ENCODE peak calls at places on chromosomes 11 and 22, in five cellular contexts. O, M, E, H and X are unnamed samples. For H3K4me1, the result is how much of the 10 kb centered on the place peaks cover.

GRCh38 chr11:110903378-110903777 is 191.1 kb upstream of the ARHGAP20 start:
- DNase-seq in E (no peak), H (no peak), M (no peak), O (no peak), X (no peak)

GRCh38 chr22:49737101-49737551 is 90.5 kb downstream of the BRD1 start:
- DNase-seq in O (no peak), H (no peak), E (peak), M (no peak), X (no peak)

GRCh38 chr22:20239063-20239950 is 28.8 kb downstream of the RTN4R start:
- DNase-seq in M (no peak), H (no peak), E (no peak), O (peak), X (no peak)

GRCh38 chr11:33557201-33557600 is 143.4 kb downstream of the C11orf91 start:
- DNase-seq in H (no peak), M (peak), O (peak), E (no peak), X (no peak)

GRCh38 chr11:117083011-117083940 is 15.0 kb downstream of the SIK3 start:
- DNase-seq in E (no peak), O (no peak), H (no peak), M (no peak), X (no peak)

GRCh38 chr22:29074276-29074625 is 1.4 kb downstream of the KREMEN1 start:
- DNase-seq in E (no peak), H (no peak), O (no peak), M (no peak), X (peak)

GRCh38 chr11:34359548-34359891 is 1.7 kb upstream of the ABTB2 start:
- DNase-seq in H (no peak), E (no peak), O (no peak), M (no peak), X (no peak)

GRCh38 chr11:80241766-80242165 is 800.9 kb upstream of the TENM4 start:
- DNase-seq in H (no peak), E (no peak), M (no peak), O (peak), X (no peak)

GRCh38 chr22:30881361-30882180 is 87.0 kb downstream of the MORC2 start:
- DNase-seq in O (no peak), M (no peak), H (no peak), E (peak), X (peak)

GRCh38 chr22:39545310-39546063 is 12.9 kb upstream of the RPS19BP1 start:
- DNase-seq in E (no peak), H (no peak), M (no peak), O (no peak), X (no peak)

GRCh38 chr11:33463059-33463458 is 205.9 kb downstream of the HIPK3 start:
- DNase-seq in H (no peak), M (no peak), O (peak), E (no peak), X (no peak)

GRCh38 chr11:33761471-33761870 is 12.8 kb downstream of the FBXO3 start:
- DNase-seq in H (no peak), M (no peak), E (no peak), O (no peak), X (no peak)

DNA sequence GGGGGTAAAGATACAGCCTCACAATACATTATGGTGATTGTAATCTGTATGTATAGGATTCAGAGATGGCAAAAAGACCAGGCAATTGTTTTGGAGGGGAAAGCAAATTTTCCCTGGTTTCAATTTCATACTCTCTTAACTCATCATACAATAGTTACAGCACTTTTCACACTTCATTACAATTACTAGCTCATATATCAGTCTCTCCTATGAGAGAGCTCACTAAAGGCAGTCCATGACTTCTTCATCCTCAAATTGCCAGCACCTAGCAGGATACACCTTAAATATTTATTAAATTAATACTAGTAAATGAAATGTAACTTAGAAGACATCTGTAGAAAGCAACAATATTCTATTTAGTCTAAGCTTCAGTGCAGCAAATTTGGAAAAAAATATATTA is 28.0 kb downstream of the PICALM start:
- DNase-seq in O (no peak), E (no peak), M (no peak), H (no peak), X (no peak)
- H3K27ac ChIP-seq in O (no peak), E (no peak), M (peak), H (no peak), X (no peak)

GRCh38 chr11:106399624-106400023 is 322.2 kb downstream of the AASDHPPT start:
- DNase-seq in M (no peak), O (peak), E (no peak), H (no peak), X (no peak)

GRCh38 chr11:106400949-106401545 is 323.6 kb downstream of the AASDHPPT start:
- DNase-seq in O (peak), H (no peak), M (no peak), E (no peak), X (no peak)

GRCh38 chr11:106397787-106398355 is 320.4 kb downstream of the AASDHPPT start:
- DNase-seq in H (no peak), M (no peak), E (no peak), O (no peak), X (no peak)

GRCh38 chr11:106398396-106399074 is 321.1 kb downstream of the AASDHPPT start:
- DNase-seq in E (no peak), O (peak), M (no peak), H (no peak), X (no peak)

DNA sequence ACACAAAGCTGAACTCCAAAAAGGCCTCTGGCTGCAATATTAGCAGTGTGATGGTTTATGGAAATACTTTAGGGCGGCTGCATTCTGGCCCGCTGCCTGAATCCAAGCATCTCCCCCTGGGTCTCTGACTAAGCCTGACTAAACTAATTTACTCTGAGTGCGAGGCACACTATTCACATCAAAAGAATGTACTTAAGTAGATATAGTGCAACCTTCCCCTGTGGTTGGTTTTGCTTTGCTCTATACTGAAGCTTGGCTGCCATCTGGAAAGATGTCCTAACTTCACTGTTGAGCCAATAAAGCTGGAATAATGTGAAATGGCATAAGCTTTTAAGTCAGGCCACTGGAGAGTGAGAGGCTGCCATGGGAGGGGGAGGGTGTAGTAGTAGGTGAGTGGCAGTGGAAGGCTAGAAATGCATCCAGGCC is 321.6 kb downstream of the AASDHPPT start:
- DNase-seq in H (peak), M (no peak), O (peak), E (no peak), X (no peak)
- H3K4me3 ChIP-seq in H (no peak), M (no peak), O (no peak), E (no peak), X (no peak)

DNA sequence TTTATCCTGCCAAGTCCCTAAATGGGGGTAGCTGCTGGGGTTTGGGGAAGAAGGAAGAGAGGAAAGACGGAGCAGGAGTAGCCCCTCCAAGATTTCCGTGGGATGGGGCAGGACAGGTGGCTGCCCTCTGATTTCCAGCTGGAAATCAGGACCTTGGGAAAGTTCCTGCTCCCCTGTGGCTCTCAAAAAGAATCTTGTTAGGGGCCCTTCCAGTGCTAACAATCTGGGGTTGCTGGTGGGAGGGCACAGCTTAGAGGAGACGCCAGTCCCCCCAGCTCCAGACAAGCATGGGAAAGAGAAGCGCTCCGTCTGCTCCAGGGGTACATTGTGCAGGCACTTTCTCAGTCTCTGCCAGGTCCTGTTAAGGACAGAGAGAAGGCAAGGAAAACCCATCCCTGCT is 3.0 kb upstream of the CLCF1 start:
- DNase-seq in O (no peak), H (no peak), M (no peak), E (no peak), X (no peak)
- H3K4me1 ChIP-seq in O (under half), H (under half), M (under half), E (under half), X (under half)

DNA sequence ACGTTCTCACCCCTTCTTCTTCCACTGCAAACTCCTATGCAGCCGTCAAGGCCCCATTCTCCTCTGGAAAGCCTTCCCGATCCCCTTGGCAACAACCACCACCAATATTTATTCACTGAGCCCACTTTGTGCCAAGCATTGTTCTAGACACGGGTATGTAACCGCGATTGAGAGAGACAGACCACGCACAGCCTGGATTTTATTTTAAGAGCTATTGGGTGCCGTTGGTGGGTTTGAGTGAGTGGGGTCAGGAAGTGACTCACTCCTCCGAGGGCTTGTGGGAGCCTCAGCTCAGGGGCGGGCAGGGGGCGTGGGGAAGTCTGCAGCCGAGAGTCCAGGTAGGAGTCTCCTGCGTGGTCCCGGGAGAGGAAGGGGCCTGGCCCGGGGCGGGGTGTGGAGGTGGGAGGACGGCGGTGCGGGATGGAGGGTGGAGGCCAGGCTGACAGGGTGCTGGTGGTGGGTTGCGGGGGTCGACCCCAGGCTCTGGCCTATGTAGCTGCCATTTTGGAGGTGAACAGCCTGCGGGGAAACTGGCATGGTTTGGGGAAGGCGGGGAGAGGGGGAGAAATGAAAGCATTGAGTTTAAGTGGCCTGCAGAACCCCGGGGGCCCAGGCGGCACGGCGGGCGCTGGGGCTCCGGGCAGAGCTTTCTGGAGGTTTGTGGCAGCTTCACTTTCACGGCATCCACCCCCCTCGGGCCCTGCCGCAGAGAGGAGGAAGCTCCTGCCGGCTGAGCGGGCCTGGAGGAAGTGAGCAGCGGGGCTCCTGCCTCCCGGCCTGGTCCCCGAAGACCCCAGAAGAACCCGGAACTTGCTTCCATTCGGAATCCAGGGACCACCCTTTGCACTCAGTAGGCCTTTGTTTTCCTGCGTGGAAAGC is 547 bp downstream of the PARVG start:
- DNase-seq in O (no peak), M (no peak), H (no peak), E (peak), X (peak)
- H3K27ac ChIP-seq in O (no peak), M (no peak), H (no peak), E (peak), X (peak)

DNA sequence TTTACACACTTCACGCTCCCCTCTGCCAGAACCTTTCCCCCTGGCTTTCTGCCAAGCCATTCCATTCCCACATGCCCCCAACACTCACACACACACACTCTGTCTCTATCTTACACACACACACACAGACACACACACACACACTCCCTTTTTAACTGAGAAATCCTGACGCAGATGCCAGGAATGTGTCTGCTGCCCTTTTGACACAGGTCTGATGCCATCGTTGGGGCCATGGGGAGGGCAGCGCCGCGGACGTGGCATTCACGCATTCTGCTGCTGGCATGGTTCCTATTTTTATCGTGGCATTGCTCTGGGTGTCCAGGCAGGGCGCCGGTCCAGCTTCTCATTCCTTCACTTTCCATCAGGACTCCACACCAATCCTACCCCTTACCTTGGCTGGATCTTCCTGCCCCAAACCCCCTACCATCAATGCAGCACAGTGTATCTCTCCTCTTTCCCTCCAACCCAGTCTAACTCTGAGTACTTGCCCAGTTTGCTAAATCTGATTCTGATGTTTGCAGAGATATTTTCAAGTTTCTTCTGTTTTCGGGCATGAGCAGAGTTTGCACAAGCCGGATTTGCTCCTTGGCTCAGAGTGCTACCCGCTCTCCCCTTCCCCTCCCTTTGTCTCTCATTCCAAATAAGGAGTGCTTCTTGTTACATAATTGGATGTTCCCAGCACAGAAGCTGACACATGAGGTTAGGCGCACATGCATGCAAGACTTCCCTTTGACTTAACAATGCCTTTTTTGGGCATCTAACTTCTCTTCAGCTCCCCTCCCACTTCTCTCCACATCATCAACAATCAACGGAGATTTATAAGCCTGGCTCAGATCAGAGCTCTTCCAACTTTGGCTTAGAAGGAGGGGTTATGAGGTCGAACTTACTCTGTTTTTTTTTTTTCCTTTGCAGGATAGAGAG is 18.8 kb downstream of the SNX19 start:
- DNase-seq in O (peak), E (peak), H (peak), M (peak), X (no peak)
- H3K4me3 ChIP-seq in O (peak), E (no peak), H (peak), M (peak), X (no peak)

GRCh38 chr11:65785329-65786007 is 1.4 kb upstream of the OVOL1 start:
- DNase-seq in H (no peak), M (no peak), E (no peak), O (no peak), X (no peak)
- H3K4me1 ChIP-seq in H (under half), M (under half), E (under half), O (under half), X (under half)

GRCh38 chr11:1761110-1761856 is 2.4 kb downstream of the CTSD start:
- DNase-seq in H (no peak), M (no peak), E (peak), O (no peak), X (no peak)

GRCh38 chr11:1759151-1759850 is 4.4 kb downstream of the CTSD start:
- DNase-seq in O (no peak), M (no peak), E (peak), H (no peak), X (no peak)

GRCh38 chr11:1759851-1760220 is 3.9 kb downstream of the CTSD start:
- DNase-seq in M (no peak), H (no peak), E (peak), O (no peak), X (peak)

GRCh38 chr11:1761857-1762536 is 1.7 kb downstream of the CTSD start:
- DNase-seq in H (no peak), E (peak), O (no peak), M (no peak), X (no peak)

DNA sequence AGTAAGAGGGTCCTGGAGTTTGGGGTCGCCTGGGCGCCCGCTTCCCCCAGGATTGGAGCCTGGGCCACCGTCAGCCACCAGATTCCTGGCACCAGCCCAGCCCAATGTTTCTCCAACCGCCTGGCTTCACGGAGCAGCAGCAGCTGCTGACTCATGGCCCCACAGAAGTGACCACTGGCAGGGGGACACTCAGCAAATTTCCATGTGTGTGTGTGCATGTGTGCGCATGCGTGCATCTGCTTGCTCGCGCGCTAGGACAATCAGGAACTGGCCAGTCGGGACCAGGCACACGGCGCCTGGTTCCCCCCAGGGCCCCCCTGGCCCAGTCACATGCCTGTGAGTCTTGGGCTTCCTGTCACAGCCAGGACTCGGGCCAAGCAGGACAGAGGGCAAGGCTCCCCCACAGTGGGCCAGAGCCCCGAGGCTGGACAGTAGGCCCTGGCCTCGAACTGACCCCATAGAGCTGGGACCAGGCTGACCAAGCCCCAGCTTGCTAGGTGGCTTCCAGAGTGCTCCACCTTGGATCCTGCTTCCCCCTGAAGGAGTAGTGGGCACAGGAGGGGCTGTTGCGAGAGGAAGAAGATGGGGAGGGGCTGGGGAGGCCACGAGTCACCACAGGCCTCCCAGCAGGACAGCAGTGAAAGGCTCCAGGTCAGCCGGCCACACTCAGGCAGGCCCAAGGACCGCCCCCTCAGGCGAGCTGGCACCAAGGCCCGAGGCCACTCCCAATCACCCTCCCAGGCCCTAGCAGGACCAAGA is 3.2 kb downstream of the CTSD start:
- DNase-seq in M (no peak), H (peak), O (peak), E (peak), X (peak)
- H3K27ac ChIP-seq in M (peak), H (peak), O (peak), E (peak), X (no peak)

GRCh38 chr11:11969380-11970215 is 38.8 kb downstream of the DKK3 start:
- DNase-seq in O (no peak), E (no peak), M (no peak), H (no peak), X (no peak)

GRCh38 chr11:11966826-11967668 is 41.4 kb downstream of the DKK3 start:
- DNase-seq in H (peak), E (peak), M (no peak), O (peak), X (peak)

GRCh38 chr11:11970556-11970955 is 37.9 kb downstream of the DKK3 start:
- DNase-seq in H (no peak), O (no peak), E (no peak), M (no peak), X (no peak)

GRCh38 chr11:11967669-11968510 is 40.5 kb downstream of the DKK3 start:
- DNase-seq in E (no peak), O (no peak), H (no peak), M (no peak), X (no peak)

DNA sequence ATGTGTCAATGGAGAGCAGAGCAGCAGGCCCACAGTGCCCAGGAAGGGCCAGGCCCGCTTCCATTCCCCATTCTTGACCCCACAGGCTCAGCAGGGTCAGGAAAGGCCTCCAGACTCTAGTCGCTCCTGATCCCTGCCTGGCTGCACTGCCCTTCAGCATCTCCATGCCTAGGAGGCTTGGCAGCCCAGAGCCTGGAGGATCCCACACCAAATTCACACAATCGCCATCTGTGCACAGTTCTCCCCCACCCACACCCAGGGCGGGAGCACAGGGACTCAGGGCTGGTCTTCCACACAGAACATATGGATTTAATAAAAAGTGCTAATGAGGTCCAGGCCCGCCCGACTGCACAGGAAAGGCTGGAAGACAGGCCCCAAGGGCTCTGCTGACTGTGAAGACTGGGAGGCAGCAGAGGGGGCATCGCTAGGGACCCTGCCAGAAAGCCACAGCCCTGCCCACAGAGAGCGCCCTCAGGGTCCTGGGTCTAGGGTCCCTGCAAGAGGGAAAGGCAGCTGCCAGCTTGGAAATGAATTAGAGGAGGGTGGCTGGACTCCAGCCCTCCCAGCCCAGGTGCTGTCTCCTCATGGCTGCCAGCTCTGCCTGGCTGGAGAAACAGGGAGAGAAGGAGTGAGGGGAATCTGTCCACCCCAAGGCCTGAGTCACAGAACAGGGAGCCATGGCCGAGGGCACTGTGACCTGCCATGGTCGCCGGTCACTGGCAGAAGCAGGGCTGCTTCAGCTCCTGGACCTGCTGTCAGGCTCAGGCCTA is 39.7 kb downstream of the DKK3 start:
- DNase-seq in H (no peak), M (no peak), O (peak), E (no peak), X (no peak)
- H3K4me3 ChIP-seq in H (no peak), M (no peak), O (no peak), E (no peak), X (no peak)

GRCh38 chr11:119099707-119100106 is 1.9 kb downstream of the DPAGT1 start:
- DNase-seq in H (no peak), O (no peak), E (no peak), M (no peak), X (no peak)
- H3K4me1 ChIP-seq in H (under half), O (under half), E (under half), M (under half), X (under half)